ENCODE peak calls at places on chromosomes 12 and 14, in seven cellular contexts. V, N, Z, K, W, S and I are unnamed samples.

GRCh38 chr12:116915326-116915725 is 4.6 kb downstream of the FBXW8 start:
- DNase-seq in V (no peak), Z (no peak), W (no peak), N (no peak), K (no peak), S (no peak), I (no peak)

GRCh38 chr14:57346741-57347140 is 43.6 kb upstream of the NAA30 start:
- DNase-seq in N (no peak), W (no peak), V (no peak), K (no peak), S (no peak), Z (no peak), I (no peak)

GRCh38 chr12:132703611-132704010 is 7.0 kb upstream of the PGAM5 start:
- DNase-seq in V (no peak), S (no peak), W (peak; percentile 40), Z (no peak), K (no peak), N (no peak), I (no peak)

GRCh38 chr12:106205208-106206069 is 42.4 kb downstream of the CKAP4 start:
- DNase-seq in W (peak; percentile 79), K (no peak), V (no peak), N (no peak), S (no peak), Z (no peak), I (no peak)

GRCh38 chr14:92380582-92380981 is 57.6 kb downstream of the SLC24A4 start:
- DNase-seq in W (no peak), Z (no peak), K (no peak), N (no peak), S (no peak), V (no peak), I (no peak)

GRCh38 chr14:99809376-99809775 is 16.2 kb downstream of the EML1 start:
- DNase-seq in S (no peak), K (no peak), W (peak; percentile 88), N (no peak), Z (no peak), V (no peak), I (no peak)

GRCh38 chr14:63091394-63091996 is 46.2 kb upstream of the KCNH5 start:
- DNase-seq in Z (no peak), W (no peak), V (no peak), K (no peak), N (no peak), S (no peak), I (no peak)

GRCh38 chr12:33649992-33650391 is 210.4 kb upstream of the SYT10 start:
- DNase-seq in V (no peak), S (no peak), N (no peak), Z (no peak), W (no peak), K (no peak), I (no peak)

GRCh38 chr14:31934767-31935266 is 142.3 kb upstream of the ARHGAP5 start:
- DNase-seq in S (no peak), K (peak; percentile 59), Z (no peak), W (peak; percentile 55), V (no peak), N (no peak), I (no peak)

GRCh38 chr12:132309162-132310086 is 20.0 kb downstream of the GALNT9 start:
- DNase-seq in V (no peak), K (no peak), S (no peak), Z (no peak), N (no peak), W (peak; percentile 17), I (no peak)

GRCh38 chr12:53538209-53538689 is 31.0 kb upstream of the NPFF start:
- DNase-seq in Z (no peak), V (no peak), W (no peak), S (no peak), N (no peak), K (no peak), I (peak; percentile 40)

GRCh38 chr14:81625343-81625742 is 91.7 kb upstream of the SEL1L start:
- DNase-seq in N (no peak), V (no peak), S (no peak), W (no peak), K (no peak), Z (no peak), I (no peak)

GRCh38 chr12:89185889-89186288 is 166.4 kb downstream of the DUSP6 start:
- DNase-seq in W (no peak), K (no peak), S (no peak), N (no peak), V (no peak), Z (no peak), I (no peak)

GRCh38 chr12:27277846-27278260 is 33.8 kb downstream of the STK38L start:
- DNase-seq in K (peak; percentile 85), W (no peak), Z (peak; percentile 41), N (peak; percentile 85), S (no peak), V (no peak), I (no peak)

GRCh38 chr14:76153919-76154318 is 2.2 kb downstream of the GPATCH2L start:
- DNase-seq in S (no peak), W (no peak), Z (no peak), V (no peak), N (no peak), K (no peak), I (no peak)

GRCh38 chr14:96136361-96136760 is 68.3 kb upstream of the BDKRB2 start:
- DNase-seq in V (no peak), K (peak; percentile 69), N (peak; percentile 78), S (no peak), Z (no peak), W (no peak), I (no peak)

GRCh38 chr12:5377997-5378596 is 53.8 kb upstream of the NTF3 start:
- DNase-seq in N (peak; percentile 21), W (no peak), Z (no peak), S (no peak), K (no peak), V (no peak), I (no peak)

GRCh38 chr12:68863109-68863770 is 55.3 kb downstream of the MDM2 start:
- DNase-seq in Z (no peak), S (no peak), N (no peak), K (no peak), V (no peak), W (no peak), I (no peak)

GRCh38 chr12:119835068-119835467 is 42.1 kb downstream of the CIT start:
- DNase-seq in Z (no peak), W (no peak), S (no peak), V (no peak), N (no peak), K (no peak), I (no peak)

GRCh38 chr12:109829667-109830066 is 3.5 kb downstream of the TRPV4 start:
- DNase-seq in K (no peak), S (no peak), N (no peak), Z (no peak), V (no peak), W (no peak), I (no peak)

GRCh38 chr14:105168979-105169507 is 467 bp upstream of the JAG2 start:
- DNase-seq in Z (no peak), K (no peak), S (no peak), N (no peak), V (no peak), W (no peak), I (no peak)

GRCh38 chr14:39015360-39015961 is 87.6 kb downstream of the SEC23A start:
- DNase-seq in N (peak; percentile 21), Z (peak; percentile 12), V (no peak), K (peak; percentile 26), W (no peak), S (no peak), I (no peak)

GRCh38 chr14:101559250-101559623 is 2.1 kb upstream of the DIO3 start:
- DNase-seq in S (no peak), W (no peak), Z (no peak), V (no peak), N (no peak), K (no peak), I (no peak)
- H3K4me3 ChIP-seq in S (peak overlapping the region; percentile 51), W (peak overlapping the region; percentile 35), Z (no peak overlapping the region), V (no peak overlapping the region), N (no peak overlapping the region), K (no peak overlapping the region), I (peak overlapping the region; percentile 26)

GRCh38 chr12:121582583-121583333 is 1.9 kb upstream of the KDM2B start:
- DNase-seq in W (no peak), Z (no peak), V (no peak), N (no peak), K (no peak), S (no peak), I (no peak)
- H3K4me3 ChIP-seq in W (no peak overlapping the region), Z (no peak overlapping the region), V (peak overlapping the region; percentile 82), N (peak overlapping the region; percentile 45), K (no peak overlapping the region), S (no peak overlapping the region), I (no peak overlapping the region)

DNA sequence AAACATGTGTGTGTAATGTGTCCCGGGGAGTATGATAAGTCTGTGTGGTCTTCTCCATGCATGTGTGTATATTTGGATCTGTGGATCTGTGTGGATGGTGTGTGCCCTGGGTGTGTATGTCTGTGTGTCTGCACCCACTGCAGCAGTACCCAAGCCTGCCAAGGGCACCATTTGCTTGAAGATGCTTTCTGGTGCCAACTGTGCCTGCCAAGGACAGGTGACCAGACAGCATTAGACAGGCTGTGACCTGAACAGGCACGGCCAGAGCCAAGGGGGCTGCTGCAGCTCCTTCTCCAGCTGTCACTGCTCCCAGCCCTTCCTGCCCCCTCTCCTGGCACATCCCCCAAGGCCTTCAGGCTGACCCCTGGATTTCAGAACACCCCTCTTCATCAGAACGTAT is 35.0 kb downstream of the DTX1 start:
- DNase-seq in Z (no peak), K (no peak), N (no peak), W (no peak), S (no peak), V (no peak), I (no peak)
- H3K4me3 ChIP-seq in Z (no peak overlapping the region), K (no peak overlapping the region), N (no peak overlapping the region), W (no peak overlapping the region), S (no peak overlapping the region), V (no peak overlapping the region), I (no peak overlapping the region)

GRCh38 chr14:68539839-68540238 is 253.0 kb downstream of the ZFP36L1 start:
- DNase-seq in V (no peak), Z (no peak), N (no peak), W (no peak), S (no peak), K (no peak), I (no peak)
- H3K4me3 ChIP-seq in V (no peak overlapping the region), Z (no peak overlapping the region), N (no peak overlapping the region), W (no peak overlapping the region), S (no peak overlapping the region), K (no peak overlapping the region), I (no peak overlapping the region)